ENCODE peak calls at places on chromosomes 1 and 21, in eight cellular contexts. X is Panc1, O is breast epithelium, F is SK-N-SH, Q is heart left ventricle, E is progenitor cell of endocrine pancreas, A is upper lobe of right lung, M is fibroblast of lung. L is an unnamed sample.

GRCh38 chr21:43762303-43763128 is 13.6 kb downstream of the CSTB start:
- DNase-seq in X (no peak), O (no peak), F (no peak), Q (no peak), E (no peak), A (no peak), M (no peak), L (no peak)

GRCh38 chr1:3033795-3034100 is 12.5 kb downstream of the ACTRT2 start:
- DNase-seq in X (no peak), O (no peak), F (no peak), Q (no peak), E (no peak), A (no peak), M (no peak), L (no peak)

GRCh38 chr1:3403388-3404179 is 50.9 kb upstream of the ARHGEF16 start:
- DNase-seq in X (no peak), O (no peak), F (no peak), Q (no peak), E (no peak), A (no peak), M (no peak), L (no peak)

GRCh38 chr1:184416476-184416875 is 29.6 kb downstream of the C1orf21 start:
- DNase-seq in X (no peak), O (no peak), F (no peak), Q (no peak), E (no peak), A (no peak), M (peak), L (no peak)

GRCh38 chr1:89842547-89843278 is 21.9 kb downstream of the LRRC8D start:
- DNase-seq in X (no peak), O (no peak), F (peak), Q (peak), E (no peak), A (no peak), M (peak), L (no peak)

GRCh38 chr1:94888201-94888600 is 38.7 kb downstream of the CNN3 start:
- DNase-seq in X (no peak), O (no peak), F (no peak), Q (no peak), E (no peak), A (no peak), M (no peak), L (no peak)

GRCh38 chr1:7384679-7385078 is 386.4 kb upstream of the VAMP3 start:
- DNase-seq in X (no peak), O (peak), F (no peak), Q (no peak), E (no peak), A (no peak), M (no peak), L (no peak)

GRCh38 chr1:221742555-221743415 is 896 bp upstream of the DUSP10 start:
- DNase-seq in X (no peak), O (peak), F (peak), Q (peak), E (peak), A (peak), M (peak), L (peak)

GRCh38 chr1:24983006-24983680 is 53.1 kb upstream of the RUNX3 start:
- DNase-seq in X (no peak), O (no peak), F (no peak), Q (no peak), E (no peak), A (no peak), M (no peak), L (no peak)

GRCh38 chr1:157992031-157992568 is 1.3 kb upstream of the KIRREL1 start:
- DNase-seq in X (no peak), O (peak), F (peak), Q (peak), E (peak), A (peak), M (peak), L (peak)

GRCh38 chr21:39908265-39908923 is 41.2 kb downstream of the PCP4 start:
- DNase-seq in X (no peak), O (no peak), F (no peak), Q (no peak), E (no peak), A (no peak), M (no peak), L (no peak)

GRCh38 chr1:221494670-221495069 is 247.2 kb downstream of the DUSP10 start:
- DNase-seq in X (no peak), O (no peak), F (no peak), Q (peak), E (no peak), A (no peak), M (peak), L (no peak)

GRCh38 chr1:58592521-58593134 is 15.6 kb upstream of the TACSTD2 start:
- DNase-seq in X (no peak), O (peak), F (no peak), Q (peak), E (peak), A (peak), M (peak), L (no peak)

GRCh38 chr1:90339822-90340221 is 344.9 kb downstream of the ZNF326 start:
- DNase-seq in X (no peak), O (no peak), F (no peak), Q (no peak), E (no peak), A (no peak), M (no peak), L (no peak)

GRCh38 chr1:160040481-160040880 is 8.7 kb upstream of the PIGM start:
- DNase-seq in X (no peak), O (no peak), F (no peak), Q (no peak), E (no peak), A (no peak), M (peak), L (no peak)

GRCh38 chr21:43697758-43698643 is 20.9 kb upstream of the PDXK start:
- DNase-seq in X (no peak), O (no peak), F (no peak), Q (no peak), E (no peak), A (peak), M (peak), L (no peak)

GRCh38 chr1:66302810-66303209 is 231.1 kb upstream of the SGIP1 start:
- DNase-seq in X (no peak), O (no peak), F (no peak), Q (no peak), E (no peak), A (no peak), M (peak), L (no peak)

GRCh38 chr1:55384589-55385136 is 169.5 kb upstream of the USP24 start:
- DNase-seq in X (no peak), O (no peak), F (no peak), Q (no peak), E (no peak), A (no peak), M (no peak), L (no peak)

DNA sequence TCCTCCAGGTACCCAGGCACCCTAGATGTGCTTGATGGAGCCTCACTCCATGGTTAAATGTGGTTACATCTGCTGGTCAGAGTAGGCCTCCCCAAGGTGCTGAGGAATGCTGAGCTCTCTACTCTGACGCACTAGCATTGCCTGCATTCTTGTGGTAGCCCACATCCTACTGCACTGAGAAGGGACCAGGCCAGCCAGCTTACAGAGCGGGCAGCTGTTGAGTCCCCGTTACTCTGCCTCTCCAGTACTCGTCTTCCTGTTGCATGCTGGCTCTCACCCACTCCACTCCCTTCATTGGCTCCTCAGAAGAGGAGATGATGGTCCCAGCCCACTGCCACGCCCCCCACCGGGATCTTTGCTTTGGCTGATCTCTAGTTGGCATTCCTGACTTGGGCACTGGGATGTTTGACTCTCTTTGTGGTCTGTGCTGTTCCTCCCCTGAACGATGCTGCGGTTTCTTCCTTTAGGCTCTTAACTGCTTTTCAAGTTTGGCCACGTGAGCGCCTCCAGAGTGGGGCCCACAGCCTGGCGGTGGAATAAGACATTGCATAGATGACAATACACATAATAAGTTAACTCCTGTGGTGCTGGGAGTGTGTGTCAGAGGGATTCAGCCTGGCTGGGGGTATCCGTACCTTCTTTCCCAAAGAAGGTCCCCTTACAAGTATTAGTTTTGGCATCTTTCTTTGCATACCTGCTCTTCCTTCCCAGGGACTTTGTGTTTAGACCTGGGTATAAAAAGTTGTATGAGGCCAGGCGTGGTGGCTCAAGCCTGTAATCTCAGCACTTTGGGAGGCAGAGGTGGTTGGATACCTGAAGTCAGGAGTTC is 18.6 kb downstream of the AZIN2 start:
- DNase-seq in X (peak), O (peak), F (no peak), Q (no peak), E (no peak), A (no peak), M (peak), L (no peak)
- TF ChIP-seq CTCF in X (no peak), O (peak), F (peak), Q (no peak), E (no peak), A (peak), M (peak), L (no peak)

GRCh38 chr1:181516706-181517105 is 33.4 kb downstream of the CACNA1E start:
- DNase-seq in X (no peak), O (no peak), F (no peak), Q (no peak), E (no peak), A (no peak), M (no peak), L (no peak)

GRCh38 chr1:181514298-181515290 is 31.3 kb downstream of the CACNA1E start:
- DNase-seq in X (no peak), O (no peak), F (no peak), Q (no peak), E (no peak), A (no peak), M (no peak), L (no peak)

GRCh38 chr1:181513786-181514297 is 30.5 kb downstream of the CACNA1E start:
- DNase-seq in X (no peak), O (no peak), F (no peak), Q (no peak), E (no peak), A (no peak), M (peak), L (no peak)

GRCh38 chr1:181517181-181517875 is 34.0 kb downstream of the CACNA1E start:
- DNase-seq in X (no peak), O (no peak), F (no peak), Q (no peak), E (no peak), A (no peak), M (no peak), L (no peak)

GRCh38 chr1:181518152-181518551 is 34.8 kb downstream of the CACNA1E start:
- DNase-seq in X (no peak), O (no peak), F (no peak), Q (no peak), E (no peak), A (no peak), M (no peak), L (no peak)
- TF ChIP-seq CTCF in X (no peak), O (no peak), F (no peak), Q (no peak), E (no peak), A (no peak), M (no peak), L (no peak)

GRCh38 chr1:199313444-199313843 is 674.6 kb downstream of the PTPRC start:
- DNase-seq in X (no peak), O (no peak), F (no peak), Q (no peak), E (no peak), A (no peak), M (no peak), L (no peak)
- TF ChIP-seq CTCF in X (no peak), O (no peak), F (no peak), Q (no peak), E (no peak), A (no peak), M (no peak), L (no peak)

GRCh38 chr1:36352141-36352909 is 28.9 kb upstream of the EVA1B start:
- DNase-seq in X (no peak), O (no peak), F (no peak), Q (no peak), E (no peak), A (no peak), M (peak), L (no peak)
- TF ChIP-seq CTCF in X (no peak), O (no peak), F (peak), Q (no peak), E (no peak), A (no peak), M (no peak), L (no peak)